ENCODE peak calls at places on chromosomes 12 and 14, in nine cellular contexts. P, G, E, L, W, V, Y, A and U are unnamed samples.
A peak's percentile ranks its signal among the peaks of the same experiment; 100 is the strongest.

GRCh38 chr12:30044206-30044605 is 260.5 kb upstream of the TMTC1 start:
- DNase-seq in P (no peak), G (no peak), E (no peak), L (no peak), W (no peak), V (no peak), Y (no peak), A (no peak), U (no peak)

GRCh38 chr12:64810831-64811230 is 13.6 kb upstream of the TBC1D30 start:
- DNase-seq in P (no peak), G (no peak), E (no peak), L (no peak), W (no peak), V (no peak), Y (no peak), A (no peak), U (no peak)

GRCh38 chr12:91663331-91663998 is 480.8 kb upstream of the DCN start:
- DNase-seq in P (no peak), G (no peak), E (no peak), L (no peak), W (peak; percentile 4), V (no peak), Y (no peak), A (no peak), U (no peak)

GRCh38 chr12:131894981-131895639 is 688 bp downstream of the ULK1 start:
- DNase-seq in P (peak; percentile 68), G (peak; percentile 20), E (no peak), L (no peak), W (no peak), V (no peak), Y (no peak), A (no peak), U (no peak)

GRCh38 chr12:45415393-45415817 is 199.5 kb downstream of the ANO6 start:
- DNase-seq in P (no peak), G (peak; percentile 47), E (no peak), L (no peak), W (peak; percentile 72), V (no peak), Y (peak; percentile 31), A (no peak), U (peak; percentile 81)

GRCh38 chr12:47812797-47813490 is 6.8 kb downstream of the HDAC7 start:
- DNase-seq in P (peak; percentile 95), G (peak; percentile 96), E (peak; percentile 91), L (peak; percentile 63), W (peak; percentile 89), V (peak; percentile 74), Y (peak; percentile 84), A (peak; percentile 87), U (peak; percentile 97)

GRCh38 chr14:37819155-37820015 is 224.0 kb downstream of the TTC6 start:
- DNase-seq in P (no peak), G (no peak), E (no peak), L (no peak), W (no peak), V (no peak), Y (no peak), A (no peak), U (no peak)

GRCh38 chr14:102917469-102918211 is 4.8 kb upstream of the AMN start:
- DNase-seq in P (peak; percentile 80), G (peak; percentile 75), E (peak; percentile 62), L (peak; percentile 37), W (peak; percentile 78), V (peak; percentile 41), Y (peak; percentile 58), A (peak; percentile 84), U (no peak)

GRCh38 chr14:92780444-92780843 is 13.7 kb upstream of the GOLGA5 start:
- DNase-seq in P (no peak), G (no peak), E (no peak), L (no peak), W (no peak), V (no peak), Y (no peak), A (no peak), U (no peak)

GRCh38 chr12:96883571-96883970 is 23.5 kb upstream of the NEDD1 start:
- DNase-seq in P (no peak), G (no peak), E (no peak), L (no peak), W (no peak), V (no peak), Y (no peak), A (no peak), U (no peak)

GRCh38 chr12:42575717-42576116 is 13.8 kb downstream of the PRICKLE1 start:
- DNase-seq in P (no peak), G (no peak), E (no peak), L (no peak), W (no peak), V (no peak), Y (no peak), A (no peak), U (no peak)

GRCh38 chr14:49951946-49952345 is 59.1 kb downstream of the ARF6 start:
- DNase-seq in P (no peak), G (no peak), E (no peak), L (no peak), W (no peak), V (no peak), Y (no peak), A (no peak), U (no peak)

GRCh38 chr12:78086553-78087362 is 256.1 kb downstream of the NAV3 start:
- DNase-seq in P (no peak), G (no peak), E (no peak), L (no peak), W (peak; percentile 54), V (no peak), Y (no peak), A (no peak), U (no peak)

GRCh38 chr14:68546839-68547238 is 246.0 kb downstream of the ZFP36L1 start:
- DNase-seq in P (no peak), G (no peak), E (no peak), L (no peak), W (no peak), V (no peak), Y (no peak), A (no peak), U (no peak)

GRCh38 chr12:2239376-2240010 is 186.7 kb downstream of the CACNA1C start:
- DNase-seq in P (no peak), G (no peak), E (no peak), L (no peak), W (no peak), V (no peak), Y (no peak), A (no peak), U (peak; percentile 88)

GRCh38 chr12:8644345-8645248 is 18.0 kb downstream of the MFAP5 start:
- DNase-seq in P (no peak), G (peak; percentile 72), E (peak; percentile 25), L (no peak), W (no peak), V (peak; percentile 31), Y (no peak), A (no peak), U (no peak)

GRCh38 chr14:97705976-97706375 is 908.8 kb downstream of the VRK1 start:
- DNase-seq in P (no peak), G (no peak), E (no peak), L (no peak), W (no peak), V (peak; percentile 58), Y (peak; percentile 31), A (no peak), U (no peak)

GRCh38 chr14:95664046-95664445 is 22.2 kb upstream of the TCL1B start:
- DNase-seq in P (no peak), G (no peak), E (no peak), L (no peak), W (no peak), V (no peak), Y (no peak), A (no peak), U (no peak)

GRCh38 chr14:102484316-102484715 is 25.3 kb downstream of the ANKRD9 start:
- DNase-seq in P (peak; percentile 13), G (no peak), E (no peak), L (no peak), W (no peak), V (no peak), Y (no peak), A (no peak), U (no peak)

GRCh38 chr12:107759410-107759809 is 1.5 kb downstream of the PRDM4 start:
- DNase-seq in P (no peak), G (peak; percentile 19), E (no peak), L (no peak), W (peak; percentile 74), V (no peak), Y (no peak), A (no peak), U (no peak)